ENCODE peak calls at places on chromosomes 1 and 21, in seven cellular contexts. O is DND-41, Q is mucosa of descending colon, T is thoracic aorta, C is neuronal stem cell, L is tibial nerve, K is Caco-2. D is an unnamed sample.

GRCh38 chr1:164735315-164736052 is 176.5 kb downstream of the PBX1 start:
- DNase-seq in O (no peak), Q (no peak), T (no peak), C (no peak), L (no peak), K (peak), D (no peak)

GRCh38 chr1:72649211-72649888 is 367.0 kb upstream of the NEGR1 start:
- DNase-seq in O (no peak), Q (peak), T (no peak), C (no peak), L (no peak), K (no peak), D (no peak)

GRCh38 chr21:44931137-44931500 is 8.7 kb upstream of the SLX9 start:
- DNase-seq in O (peak), Q (peak), T (no peak), C (no peak), L (no peak), K (no peak), D (no peak)

GRCh38 chr21:37383066-37383465 is 16.5 kb downstream of the DYRK1A start:
- DNase-seq in O (no peak), Q (no peak), T (no peak), C (no peak), L (no peak), K (no peak), D (no peak)

GRCh38 chr21:8988696-8989095 is 1532.7 kb upstream of the TPTE start:
- DNase-seq in O (no peak), Q (no peak), T (no peak), C (no peak), L (no peak), K (no peak), D (no peak)

GRCh38 chr1:201022824-201023516 is 544 bp downstream of the KIF21B start:
- DNase-seq in O (peak), Q (peak), T (no peak), C (no peak), L (no peak), K (no peak), D (peak)

GRCh38 chr21:39633770-39634181 is 21.0 kb downstream of the B3GALT5 start:
- DNase-seq in O (no peak), Q (no peak), T (no peak), C (no peak), L (no peak), K (no peak), D (no peak)

GRCh38 chr1:223210786-223211115 is 67.7 kb upstream of the TLR5 start:
- DNase-seq in O (no peak), Q (no peak), T (no peak), C (no peak), L (no peak), K (no peak), D (no peak)

GRCh38 chr1:17135530-17135929 is 16.3 kb upstream of the PADI2 start:
- DNase-seq in O (no peak), Q (no peak), T (no peak), C (no peak), L (no peak), K (no peak), D (no peak)

GRCh38 chr1:8185400-8185799 is 132.5 kb upstream of the SLC45A1 start:
- DNase-seq in O (no peak), Q (no peak), T (no peak), C (no peak), L (no peak), K (no peak), D (no peak)

GRCh38 chr1:94804442-94804837 is 15.7 kb upstream of the SLC44A3 start:
- DNase-seq in O (no peak), Q (no peak), T (no peak), C (no peak), L (no peak), K (no peak), D (no peak)

GRCh38 chr1:94801919-94802546 is 18.1 kb upstream of the SLC44A3 start:
- DNase-seq in O (peak), Q (peak), T (no peak), C (peak), L (no peak), K (peak), D (no peak)

GRCh38 chr1:94805912-94806311 is 14.2 kb upstream of the SLC44A3 start:
- DNase-seq in O (peak), Q (no peak), T (no peak), C (peak), L (peak), K (peak), D (peak)

GRCh38 chr1:94803106-94803505 is 17.1 kb upstream of the SLC44A3 start:
- DNase-seq in O (no peak), Q (no peak), T (no peak), C (no peak), L (no peak), K (no peak), D (no peak)

DNA sequence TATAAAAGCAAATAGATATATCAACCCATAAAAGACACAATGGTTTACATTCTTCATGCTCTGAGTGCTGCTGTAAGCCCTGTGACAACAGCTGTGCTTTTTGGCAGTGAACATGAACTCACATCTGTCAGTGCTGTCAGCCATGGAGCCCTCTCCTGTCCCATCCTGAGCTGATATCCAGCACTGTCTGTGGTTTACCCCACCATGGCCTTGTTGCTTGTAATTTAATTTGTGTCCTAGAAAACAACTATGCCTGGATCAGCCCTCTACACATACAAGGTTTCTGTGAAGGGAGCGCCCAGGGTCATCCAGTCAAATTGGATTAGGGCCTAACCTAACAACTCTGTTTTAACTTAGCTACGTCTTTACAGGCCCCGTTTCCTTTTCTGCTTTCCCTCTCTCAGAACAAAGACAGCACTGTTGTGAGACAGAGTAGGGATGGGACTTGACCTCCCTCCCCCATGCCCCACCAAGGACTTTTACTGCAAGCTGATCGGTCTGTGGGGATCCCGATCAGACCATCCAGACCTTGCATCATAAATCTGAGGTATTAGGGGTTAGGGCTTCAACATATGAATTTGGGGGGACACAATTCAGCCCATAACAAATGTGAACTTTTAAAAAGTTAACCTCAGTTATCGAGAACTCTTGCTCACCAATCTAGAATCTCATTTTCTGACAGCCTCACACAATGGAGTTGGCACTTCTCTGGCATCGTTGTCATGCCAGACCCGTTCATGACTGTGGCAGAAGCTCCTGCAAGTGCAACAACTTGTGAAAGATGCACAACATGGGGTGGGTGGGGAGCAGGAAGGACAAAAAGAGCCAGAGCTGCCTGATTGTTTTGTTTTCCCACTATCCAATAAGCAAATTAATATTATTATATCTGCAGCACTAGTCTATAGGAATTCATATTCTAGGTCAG is 16.4 kb upstream of the SLC44A3 start:
- DNase-seq in O (no peak), Q (no peak), T (no peak), C (no peak), L (peak), K (no peak), D (no peak)
- H3K4me3 ChIP-seq in O (no peak), Q (no peak), T (no peak), C (no peak), L (no peak), K (no peak), D (no peak)

GRCh38 chr1:221440658-221441057 is 301.2 kb downstream of the DUSP10 start:
- DNase-seq in O (no peak), Q (no peak), T (no peak), C (no peak), L (no peak), K (no peak), D (no peak)
- H3K4me3 ChIP-seq in O (no peak), Q (no peak), T (peak), C (no peak), L (no peak), K (no peak), D (no peak)

GRCh38 chr1:83555871-83556270 is 443.1 kb downstream of the TTLL7 start:
- DNase-seq in O (no peak), Q (no peak), T (no peak), C (no peak), L (no peak), K (no peak), D (no peak)
- H3K4me3 ChIP-seq in O (no peak), Q (no peak), T (peak), C (no peak), L (no peak), K (no peak), D (no peak)

DNA sequence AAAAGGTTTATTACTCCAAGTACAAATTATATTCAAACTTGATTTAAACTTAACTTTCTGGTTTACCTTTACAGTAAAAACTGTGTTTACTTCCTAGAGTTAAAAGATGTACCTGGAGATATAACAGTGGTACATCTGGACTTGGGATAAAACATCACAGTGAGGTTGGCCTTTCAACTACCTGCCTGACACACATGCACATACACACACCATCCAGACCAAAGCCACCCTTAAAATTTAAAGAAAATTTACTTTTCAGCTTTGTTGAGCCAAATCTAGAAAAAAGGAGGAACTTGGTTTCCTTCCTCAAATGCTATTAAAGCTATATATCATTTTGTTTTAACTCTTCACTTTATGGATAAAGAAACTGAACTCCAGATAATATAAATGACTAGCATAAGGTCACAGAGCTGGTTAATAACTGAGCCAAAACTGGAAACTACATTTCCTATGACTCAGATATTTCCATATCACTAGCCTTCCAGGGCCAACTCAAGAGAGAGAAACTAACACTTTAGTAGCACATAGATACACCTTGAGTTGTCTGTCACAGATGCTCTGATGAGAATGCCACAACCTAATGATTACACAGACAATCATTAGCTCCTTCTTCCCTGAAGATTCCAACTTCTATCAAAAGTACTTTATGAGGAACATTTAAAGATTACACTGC is 40.8 kb downstream of the NME7 start:
- DNase-seq in O (no peak), Q (no peak), T (no peak), C (no peak), L (no peak), K (no peak), D (no peak)
- H3K4me3 ChIP-seq in O (no peak), Q (no peak), T (no peak), C (no peak), L (no peak), K (no peak), D (no peak)

GRCh38 chr1:31981976-31982375 is 31.7 kb upstream of the KHDRBS1 start:
- DNase-seq in O (peak), Q (no peak), T (no peak), C (no peak), L (no peak), K (no peak), D (peak)
- H3K4me3 ChIP-seq in O (no peak), Q (no peak), T (no peak), C (no peak), L (no peak), K (no peak), D (peak)

DNA sequence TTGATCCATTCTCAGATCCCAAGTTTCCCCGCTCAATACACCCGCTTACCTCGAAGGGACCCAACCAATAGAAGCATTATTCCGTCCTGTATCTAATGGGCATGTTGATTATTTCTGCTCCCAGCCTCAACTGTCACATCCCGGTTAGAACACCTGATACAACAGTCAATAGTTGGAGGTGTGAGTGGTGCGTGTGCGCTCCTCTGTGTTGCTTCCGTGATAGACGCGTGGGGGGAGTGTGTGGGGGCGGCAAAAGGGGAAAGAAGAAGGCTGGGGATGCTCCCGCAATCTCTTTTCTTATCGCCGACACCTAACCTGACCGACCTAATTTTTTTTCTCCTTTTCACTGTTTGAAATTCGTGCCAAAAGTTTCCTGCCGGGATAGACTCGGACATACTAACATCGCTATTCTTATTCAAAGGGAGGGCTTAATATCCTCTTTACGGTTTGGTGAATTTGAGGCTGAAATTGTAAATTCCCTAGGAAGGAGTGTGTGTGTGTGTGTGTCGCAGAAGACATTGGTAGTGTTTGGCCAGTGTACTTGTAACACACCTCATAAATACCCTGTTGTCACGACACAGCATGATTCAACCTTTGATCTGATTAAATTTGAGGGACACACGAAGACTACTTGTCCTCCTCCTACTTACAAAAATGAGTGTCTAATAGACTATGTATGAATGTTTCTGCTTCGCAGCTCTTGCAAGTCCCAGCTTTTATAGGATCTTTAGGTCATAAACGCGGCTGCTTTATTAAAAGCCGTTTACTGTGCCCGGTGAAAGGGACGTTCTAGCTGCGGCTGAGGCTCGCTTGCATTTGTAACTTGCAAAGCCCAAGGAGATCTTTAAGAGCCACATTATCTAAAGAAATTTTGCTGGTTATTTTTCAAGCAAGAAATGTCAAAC is 1.5 kb upstream of the PROX1 start:
- DNase-seq in O (no peak), Q (no peak), T (no peak), C (no peak), L (no peak), K (no peak), D (no peak)
- H3K4me3 ChIP-seq in O (no peak), Q (no peak), T (peak), C (no peak), L (no peak), K (peak), D (no peak)